ENCODE peak calls at places on chromosomes 12 and 14, in four cellular contexts. C is pancreas, K is psoas muscle, D is left ventricle myocardium inferior. G is an unnamed sample.

GRCh38 chr14:102917056-102917385 is 5.4 kb upstream of the AMN start:
- DNase-seq in D (no peak), K (peak; percentile 31), C (peak; percentile 32), G (no peak)

GRCh38 chr12:117339104-117339503 is 22.3 kb downstream of the NOS1 start:
- DNase-seq in D (no peak), K (no peak), C (no peak), G (no peak)

GRCh38 chr12:70609739-70610491 is 27.3 kb downstream of the PTPRB start:
- DNase-seq in K (peak; percentile 66), C (peak; percentile 64), D (peak; percentile 61), G (peak; percentile 45)

GRCh38 chr12:64780531-64781373 is 21.5 kb upstream of the GNS start:
- DNase-seq in D (peak; percentile 45), K (peak; percentile 60), C (peak; percentile 94), G (peak; percentile 26)

GRCh38 chr12:40646891-40647290 is 45.3 kb upstream of the CNTN1 start:
- DNase-seq in C (no peak), D (no peak), K (no peak), G (no peak)

GRCh38 chr14:59424707-59425106 is 40.5 kb downstream of the GPR135 start:
- DNase-seq in D (peak; percentile 70), C (no peak), K (peak; percentile 80), G (peak; percentile 73)

GRCh38 chr12:69880566-69880965 is 55.5 kb downstream of the MYRFL start:
- DNase-seq in D (no peak), C (no peak), K (no peak), G (no peak)

GRCh38 chr12:78210894-78211302 is 380.2 kb downstream of the NAV3 start:
- DNase-seq in K (no peak), D (no peak), C (no peak), G (no peak)

GRCh38 chr12:15682826-15683225 is 106.4 kb downstream of the EPS8 start:
- DNase-seq in K (no peak), D (no peak), C (no peak), G (no peak)

GRCh38 chr12:50614167-50614762 is 109.5 kb downstream of the DIP2B start:
- DNase-seq in D (no peak), K (no peak), C (no peak), G (no peak)

GRCh38 chr14:64971890-64972785 is at the start of gene RAB15:
- DNase-seq in C (peak; percentile 71), K (peak; percentile 59), D (peak; percentile 39), G (peak; percentile 34)

GRCh38 chr12:51186465-51186864 is 13.5 kb upstream of the TFCP2 start:
- DNase-seq in D (no peak), K (no peak), C (no peak), G (no peak)

GRCh38 chr14:23664207-23664885 is 28.2 kb downstream of the DHRS2 start:
- DNase-seq in C (no peak), K (no peak), D (no peak), G (no peak)

GRCh38 chr12:106584104-106585064 is 1.6 kb downstream of the RFX4 start:
- DNase-seq in D (no peak), K (no peak), C (no peak), G (no peak)

GRCh38 chr14:77980475-77981321 is 180.8 kb downstream of the ADCK1 start:
- DNase-seq in K (no peak), D (no peak), C (peak; percentile 94), G (no peak)

GRCh38 chr12:68356060-68356748 is 24.0 kb upstream of the MDM1 start:
- DNase-seq in K (no peak), D (no peak), C (no peak), G (no peak)

GRCh38 chr12:50088577-50089335 is 3.6 kb downstream of the SMARCD1 start:
- DNase-seq in D (no peak), K (no peak), C (no peak), G (no peak)

GRCh38 chr12:114167431-114167830 is 201.3 kb upstream of the RBM19 start:
- DNase-seq in K (no peak), C (no peak), D (no peak), G (no peak)

GRCh38 chr12:70484464-70484863 is 118.4 kb downstream of the KCNMB4 start:
- DNase-seq in D (no peak), K (no peak), C (no peak), G (no peak)

GRCh38 chr14:69756298-69756697 is 10.6 kb upstream of the SRSF5 start:
- DNase-seq in C (no peak), D (no peak), K (no peak), G (no peak)

GRCh38 chr14:101459392-101459900 is 101.8 kb upstream of the DIO3 start:
- DNase-seq in C (no peak), K (no peak), D (no peak), G (no peak)
- H3K36me3 ChIP-seq in C (no peaks in the 10 kb centered on the region), K (no peaks in the 10 kb centered on the region), D (no peaks in the 10 kb centered on the region), G (no peaks in the 10 kb centered on the region)

GRCh38 chr12:52390739-52391617 is 5.5 kb upstream of the KRT84 start:
- DNase-seq in K (no peak), D (no peak), C (no peak), G (no peak)

GRCh38 chr12:52391618-52392002 is 6.2 kb upstream of the KRT84 start:
- DNase-seq in D (peak; percentile 78), K (no peak), C (no peak), G (no peak)

GRCh38 chr12:52394836-52395405 is 9.5 kb upstream of the KRT84 start:
- DNase-seq in D (no peak), K (peak; percentile 19), C (no peak), G (no peak)

GRCh38 chr12:52389313-52390207 is 4.1 kb upstream of the KRT84 start:
- DNase-seq in C (no peak), D (no peak), K (no peak), G (no peak)

GRCh38 chr12:52392465-52393007 is 7.1 kb upstream of the KRT84 start:
- DNase-seq in D (no peak), C (no peak), K (no peak), G (no peak)
- H3K27me3 ChIP-seq in D (peaks cover 41% of the 10 kb centered on the region), C (no peaks in the 10 kb centered on the region), K (no peaks in the 10 kb centered on the region), G (no peaks in the 10 kb centered on the region)

GRCh38 chr12:124369901-124370378 is 75.0 kb downstream of the RFLNA start:
- DNase-seq in C (no peak), K (no peak), D (no peak), G (no peak)

GRCh38 chr12:124370851-124371250 is 76.0 kb downstream of the RFLNA start:
- DNase-seq in K (no peak), C (no peak), D (no peak), G (no peak)

GRCh38 chr12:124369055-124369900 is 74.4 kb downstream of the RFLNA start:
- DNase-seq in C (peak; percentile 99), K (peak; percentile 99), D (peak; percentile 92), G (peak; percentile 96)

GRCh38 chr12:124371366-124371765 is 76.5 kb downstream of the RFLNA start:
- DNase-seq in D (no peak), C (no peak), K (no peak), G (no peak)

DNA sequence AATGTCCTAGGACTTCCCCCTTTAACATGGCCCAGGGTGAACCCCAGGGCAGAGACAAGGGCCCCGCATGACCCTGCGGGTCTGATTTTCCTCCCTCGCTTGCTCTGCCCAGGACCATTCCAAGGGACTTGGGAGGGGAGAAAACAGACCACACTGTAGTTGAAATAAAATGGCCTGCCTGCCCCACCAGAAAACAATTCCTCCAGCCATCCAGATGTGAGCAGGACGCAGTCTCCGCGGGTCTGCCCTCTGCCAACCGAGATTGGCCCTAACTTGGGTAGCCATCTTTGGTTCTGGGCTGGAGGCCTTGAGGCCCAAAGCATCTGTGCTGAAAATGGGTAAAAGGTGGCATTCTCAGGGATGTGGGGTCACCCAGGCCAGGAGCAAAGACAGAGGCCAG is 75.5 kb downstream of the RFLNA start:
- DNase-seq in C (no peak), K (no peak), D (no peak), G (no peak)
- H3K36me3 ChIP-seq in C (peaks cover 2% of the 10 kb centered on the region), K (peaks cover 55% of the 10 kb centered on the region), D (peaks cover 54% of the 10 kb centered on the region), G (no peaks in the 10 kb centered on the region)

DNA sequence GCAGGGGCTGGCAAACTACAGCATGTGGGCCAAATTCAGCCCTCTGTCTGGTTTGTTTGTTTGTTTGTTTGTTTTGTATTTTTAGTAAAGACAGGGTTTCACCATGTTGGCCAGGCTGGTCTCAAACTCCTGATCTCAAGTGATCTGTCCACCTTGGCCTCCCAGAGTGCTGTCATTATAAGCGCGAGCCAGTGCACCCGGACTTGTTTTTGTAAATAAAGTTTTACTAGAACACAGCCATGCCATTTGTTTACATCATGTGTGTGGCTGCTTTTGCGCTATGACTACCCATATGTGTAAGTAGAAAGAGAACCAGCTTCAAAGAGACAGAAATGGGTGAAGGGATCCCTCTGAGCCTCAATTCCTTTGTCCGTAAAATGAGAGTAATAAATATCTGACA is 33.3 kb downstream of the CAMKK2 start:
- DNase-seq in K (no peak), C (no peak), D (no peak), G (no peak)
- H3K27me3 ChIP-seq in K (no peaks in the 10 kb centered on the region), C (no peaks in the 10 kb centered on the region), D (no peaks in the 10 kb centered on the region), G (no peaks in the 10 kb centered on the region)

GRCh38 chr12:111761099-111761498 is 5.6 kb upstream of the ALDH2 start:
- DNase-seq in D (no peak), C (no peak), K (peak; percentile 13), G (no peak)

GRCh38 chr12:111761706-111762105 is 5.0 kb upstream of the ALDH2 start:
- DNase-seq in K (no peak), D (no peak), C (no peak), G (no peak)

GRCh38 chr12:111758120-111758561 is 8.6 kb upstream of the ALDH2 start:
- DNase-seq in K (peak; percentile 77), D (peak; percentile 71), C (peak; percentile 88), G (no peak)

GRCh38 chr12:111759276-111759675 is 7.5 kb upstream of the ALDH2 start:
- DNase-seq in K (no peak), C (no peak), D (no peak), G (no peak)

DNA sequence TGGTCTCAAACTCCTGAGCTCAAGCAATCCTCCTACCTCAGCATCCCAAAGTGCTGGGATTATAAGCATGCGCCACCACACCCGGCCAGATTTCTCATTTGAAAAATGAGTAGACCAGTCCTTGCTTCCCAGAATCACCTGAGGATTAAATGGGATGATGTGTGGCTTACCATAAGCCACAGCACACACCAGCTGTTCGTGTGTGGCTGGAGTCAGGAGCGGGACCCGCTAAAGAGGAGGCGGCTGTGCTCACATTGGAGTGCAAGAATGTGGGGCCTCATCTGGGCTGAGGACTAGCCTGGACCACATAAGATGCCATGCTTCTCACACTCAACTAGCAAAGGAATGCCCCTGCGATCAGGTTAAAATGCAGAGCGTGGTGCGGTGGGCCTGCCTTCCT is 6.7 kb upstream of the ALDH2 start:
- DNase-seq in K (no peak), D (no peak), C (no peak), G (no peak)
- H3K36me3 ChIP-seq in K (peaks cover 16% of the 10 kb centered on the region), D (peaks cover 14% of the 10 kb centered on the region), C (no peaks in the 10 kb centered on the region), G (no peaks in the 10 kb centered on the region)

GRCh38 chr14:32940066-32940651 is 1.5 kb downstream of the NPAS3 start:
- DNase-seq in D (no peak), C (no peak), K (no peak), G (no peak)
- H3K27me3 ChIP-seq in D (peaks cover 39% of the 10 kb centered on the region), C (peaks cover 5% of the 10 kb centered on the region), K (no peaks in the 10 kb centered on the region), G (peaks cover 7% of the 10 kb centered on the region)

DNA sequence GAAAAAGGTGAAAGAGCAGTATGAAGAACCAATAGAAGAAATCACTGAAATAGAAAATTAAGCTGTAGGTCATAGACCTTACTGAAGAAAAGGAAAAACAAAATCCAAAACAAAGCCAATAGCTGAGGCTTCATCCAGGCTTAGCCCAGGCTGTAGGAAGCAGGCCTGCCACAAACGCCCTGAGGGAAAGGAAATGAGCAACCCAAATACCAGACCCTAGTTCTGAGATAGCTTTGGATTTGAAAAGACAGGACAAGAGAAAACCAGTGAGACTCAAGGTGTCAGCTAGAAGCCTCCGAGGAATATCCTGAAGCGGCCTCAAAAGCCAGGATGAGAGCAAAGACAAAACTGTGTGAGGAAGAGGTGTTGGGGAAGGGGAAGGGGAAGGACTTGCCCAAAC is 79.2 kb downstream of the FERMT2 start:
- DNase-seq in K (no peak), D (no peak), C (no peak), G (no peak)
- H3K36me3 ChIP-seq in K (peaks cover 98% of the 10 kb centered on the region), D (peaks cover 93% of the 10 kb centered on the region), C (no peaks in the 10 kb centered on the region), G (no peaks in the 10 kb centered on the region)